ENCODE peak calls at places on chromosomes 6 and 20, in eight cellular contexts. C is IMR-90, Q is tibial nerve, K is K562, O is HL-60, M is tibial artery, F is caudate nucleus, B is brain microvascular endothelial cell. V is an unnamed sample.

GRCh38 chr20:31721408-31722332 is 998 bp downstream of the BCL2L1 start:
- DNase-seq in M (peak; percentile 75), F (no peak), K (no peak), B (no peak), C (no peak), Q (no peak), O (no peak), V (peak; percentile 15)

GRCh38 chr6:57313009-57313408 is 4.4 kb upstream of the PRIM2 start:
- DNase-seq in B (no peak), O (no peak), M (no peak), C (no peak), K (no peak), F (no peak), Q (no peak), V (no peak)

GRCh38 chr6:160041608-160042007 is 72.7 kb downstream of the IGF2R start:
- DNase-seq in Q (peak; percentile 44), B (peak; percentile 58), O (no peak), C (peak; percentile 70), M (no peak), K (no peak), F (no peak), V (no peak)

GRCh38 chr6:49915035-49915434 is 48.7 kb upstream of the CRISP1 start:
- DNase-seq in O (no peak), C (no peak), Q (no peak), K (no peak), F (no peak), M (no peak), B (no peak), V (no peak)

GRCh38 chr6:151681426-151682059 is 125.9 kb upstream of the ESR1 start:
- DNase-seq in F (no peak), O (no peak), K (no peak), M (no peak), Q (no peak), B (no peak), C (no peak), V (no peak)

GRCh38 chr6:6688283-6688682 is 99.8 kb downstream of the LY86 start:
- DNase-seq in C (no peak), K (no peak), F (no peak), M (no peak), Q (no peak), O (peak; percentile 60), B (no peak), V (no peak)

GRCh38 chr20:37995856-37996625 is 37.2 kb downstream of the TTI1 start:
- DNase-seq in C (no peak), B (no peak), F (no peak), Q (no peak), M (no peak), O (no peak), K (no peak), V (no peak)

GRCh38 chr6:26020291-26020982 is 57.8 kb downstream of the TRIM38 start:
- DNase-seq in O (peak; percentile 72), B (peak; percentile 83), Q (peak; percentile 85), C (peak; percentile 95), F (peak; percentile 8), M (peak; percentile 90), K (peak; percentile 79), V (peak; percentile 77)

GRCh38 chr20:38680492-38681118 is 43.7 kb upstream of the SLC32A1 start:
- DNase-seq in O (peak; percentile 6), K (peak; percentile 29), C (peak; percentile 28), Q (no peak), F (no peak), B (peak; percentile 17), M (peak; percentile 15), V (no peak)

GRCh38 chr20:1875762-1876161 is 19.4 kb upstream of the SIRPA start:
- DNase-seq in O (no peak), C (no peak), K (no peak), Q (no peak), B (no peak), F (no peak), M (no peak), V (no peak)

GRCh38 chr6:151284012-151284411 is 44.2 kb downstream of the AKAP12 start:
- DNase-seq in C (no peak), O (no peak), M (no peak), F (no peak), B (no peak), Q (no peak), K (no peak), V (no peak)

GRCh38 chr6:160248538-160248937 is 10.1 kb downstream of the SLC22A2 start:
- DNase-seq in F (no peak), O (no peak), B (peak; percentile 63), C (no peak), Q (no peak), K (no peak), M (no peak), V (no peak)

GRCh38 chr6:1792989-1793388 is 183.3 kb downstream of the FOXC1 start:
- DNase-seq in B (no peak), O (peak; percentile 47), C (peak; percentile 10), F (no peak), K (peak; percentile 61), Q (no peak), M (no peak), V (no peak)

GRCh38 chr6:130717657-130718056 is 109.5 kb upstream of the SMLR1 start:
- DNase-seq in Q (no peak), M (no peak), C (no peak), K (no peak), O (no peak), F (no peak), B (no peak), V (no peak)

GRCh38 chr6:154842828-154843227 is 109.6 kb downstream of the SCAF8 start:
- DNase-seq in Q (no peak), B (no peak), K (no peak), O (no peak), M (no peak), F (no peak), C (no peak), V (no peak)

GRCh38 chr20:52572687-52573086 is 381.1 kb upstream of the ZFP64 start:
- DNase-seq in B (no peak), K (no peak), Q (no peak), M (no peak), O (no peak), C (peak; percentile 5), F (no peak), V (no peak)

GRCh38 chr20:62831361-62831788 is 14.5 kb downstream of the COL9A3 start:
- DNase-seq in K (no peak), C (no peak), F (no peak), B (no peak), Q (no peak), O (no peak), M (no peak), V (no peak)

GRCh38 chr6:126118058-126118759 is 131.9 kb downstream of the TRMT11 start:
- DNase-seq in M (no peak), B (peak; percentile 24), C (peak; percentile 31), K (peak; percentile 71), Q (no peak), O (no peak), F (no peak), V (no peak)

GRCh38 chr20:25083773-25084615 is 2.1 kb upstream of the VSX1 start:
- DNase-seq in F (no peak), C (no peak), K (no peak), O (no peak), B (no peak), M (peak; percentile 54), Q (no peak), V (no peak)

GRCh38 chr20:25470045-25470444 is 62.6 kb downstream of the GINS1 start:
- DNase-seq in B (peak; percentile 19), C (peak; percentile 25), O (peak; percentile 73), F (no peak), K (peak; percentile 64), M (no peak), Q (no peak), V (no peak)

GRCh38 chr6:8131265-8131897 is 29.0 kb upstream of the EEF1E1 start:
- DNase-seq in K (peak; percentile 58), Q (peak; percentile 42), O (peak; percentile 45), B (peak; percentile 66), F (no peak), C (peak; percentile 70), M (no peak), V (peak; percentile 22)

GRCh38 chr6:96014846-96015245 is 928 bp upstream of the FUT9 start:
- DNase-seq in Q (no peak), M (no peak), O (no peak), K (no peak), B (no peak), F (no peak), C (no peak), V (no peak)

GRCh38 chr6:108114861-108115597 is 40.5 kb upstream of the OSTM1 start:
- DNase-seq in Q (peak; percentile 35), C (peak; percentile 55), K (no peak), B (peak; percentile 59), F (no peak), M (no peak), O (peak; percentile 86), V (no peak)

DNA sequence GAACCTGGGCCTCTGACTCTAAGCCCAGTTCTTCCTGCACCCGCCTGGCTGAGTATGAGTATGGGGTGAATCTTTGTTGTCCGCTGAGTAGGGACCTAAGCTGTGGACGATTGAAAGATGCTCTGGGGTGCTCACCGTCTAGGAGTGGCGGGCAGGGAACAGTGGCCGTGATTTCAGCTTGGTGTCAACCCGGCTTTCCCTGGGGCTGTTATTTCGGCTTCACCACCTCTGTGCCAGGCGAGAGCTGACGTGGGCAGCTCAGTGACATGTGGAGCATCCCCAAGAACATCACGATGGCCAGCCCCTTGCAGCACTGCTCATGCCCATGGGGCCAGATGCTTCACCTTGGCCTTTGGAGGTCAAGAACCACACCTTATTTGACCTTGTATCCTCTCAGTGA is 102.6 kb downstream of the TOX2 start:
- DNase-seq in O (no peak), Q (no peak), M (no peak), K (no peak), F (no peak), C (no peak), B (no peak), V (no peak)
- H3K27ac ChIP-seq in O (no peak overlapping the region), Q (no peak overlapping the region), M (no peak overlapping the region), K (no peak overlapping the region), F (no peak overlapping the region), C (no peak overlapping the region), B (no peak overlapping the region), V (no peak overlapping the region)

GRCh38 chr6:5341845-5342244 is 80.5 kb downstream of the FARS2 start:
- DNase-seq in K (no peak), Q (no peak), F (no peak), O (no peak), B (no peak), C (no peak), M (no peak), V (no peak)
- H3K27ac ChIP-seq in K (no peak overlapping the region), Q (no peak overlapping the region), F (no peak overlapping the region), O (no peak overlapping the region), B (no peak overlapping the region), C (no peak overlapping the region), M (no peak overlapping the region), V (no peak overlapping the region)

GRCh38 chr20:34512955-34513419 is 3.2 kb upstream of the DYNLRB1 start:
- DNase-seq in C (no peak), Q (no peak), K (no peak), B (no peak), O (no peak), F (no peak), M (no peak), V (no peak)
- H3K27ac ChIP-seq in C (no peak overlapping the region), Q (no peak overlapping the region), K (peak overlapping the region; percentile 15), B (no peak overlapping the region), O (no peak overlapping the region), F (peak overlapping the region; percentile 85), M (no peak overlapping the region), V (peak overlapping the region; percentile 60)

DNA sequence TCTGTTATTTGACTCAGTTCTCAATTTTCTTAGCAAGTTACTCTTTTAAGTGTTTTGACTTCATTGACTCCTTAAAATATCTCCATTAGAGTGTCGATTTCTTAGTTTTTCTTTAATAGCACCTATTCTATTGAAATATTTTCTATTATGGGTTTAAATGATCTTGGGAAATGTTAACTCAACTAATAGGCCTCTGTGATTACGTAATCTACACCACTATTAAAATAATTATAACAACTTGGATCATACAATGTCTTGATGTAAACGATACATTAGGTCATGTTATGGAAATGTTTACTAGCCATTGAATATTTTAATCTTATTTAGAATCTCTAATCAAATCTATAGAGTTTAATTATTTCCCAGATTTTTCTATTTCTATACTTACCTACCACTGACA is 550.0 kb downstream of the EYS start:
- DNase-seq in F (no peak), C (no peak), M (no peak), O (no peak), Q (no peak), K (no peak), B (no peak), V (no peak)
- H3K27ac ChIP-seq in F (no peak overlapping the region), C (no peak overlapping the region), M (no peak overlapping the region), O (no peak overlapping the region), Q (no peak overlapping the region), K (no peak overlapping the region), B (no peak overlapping the region), V (no peak overlapping the region)

V was measured in substantia nigra.